ENCODE peak calls at places on chromosome 13, in six cellular contexts. P is HFFc6, Z is GM23338, D is K562, W is right atrium auricular region, J is mesothelial cell of epicardium. F is an unnamed sample.

GRCh38 chr13:114142640-114143490 is 10.4 kb upstream of the RASA3 start:
- DNase-seq in Z (no peak), P (no peak), J (no peak), D (peak; percentile 30), W (no peak), F (no peak)

GRCh38 chr13:30382836-30383525 is 39.3 kb upstream of the UBE2L5 start:
- DNase-seq in W (no peak), Z (no peak), P (no peak), J (no peak), D (no peak), F (no peak)

GRCh38 chr13:41916173-41916954 is 44.5 kb downstream of the VWA8 start:
- DNase-seq in D (no peak), Z (no peak), W (no peak), P (peak; percentile 84), J (no peak), F (no peak)

GRCh38 chr13:50236898-50237318 is 221.7 kb downstream of the KCNRG start:
- DNase-seq in W (no peak), J (no peak), Z (no peak), P (no peak), D (no peak), F (no peak)

GRCh38 chr13:43787998-43788397 is 1.2 kb upstream of the ENOX1 start:
- DNase-seq in P (peak; percentile 54), Z (peak; percentile 63), J (no peak), W (no peak), D (no peak), F (no peak)

GRCh38 chr13:100138859-100139491 is 50.1 kb downstream of the PCCA start:
- DNase-seq in Z (no peak), D (no peak), P (no peak), W (no peak), J (no peak), F (no peak)

GRCh38 chr13:49536144-49536873 is 40.6 kb downstream of the PHF11 start:
- DNase-seq in Z (no peak), J (no peak), D (no peak), P (no peak), W (no peak), F (no peak)

GRCh38 chr13:87893982-87894527 is 222.9 kb downstream of the SLITRK5 start:
- DNase-seq in W (no peak), J (no peak), D (no peak), Z (no peak), P (no peak), F (no peak)

GRCh38 chr13:113538689-113539058 is 45.9 kb upstream of the TFDP1 start:
- DNase-seq in J (no peak), Z (no peak), P (no peak), D (no peak), W (no peak), F (no peak)

GRCh38 chr13:99367106-99367616 is 60.0 kb upstream of the GPR183 start:
- DNase-seq in J (no peak), Z (no peak), D (no peak), W (peak; percentile 47), P (no peak), F (no peak)

GRCh38 chr13:24097667-24098066 is 62.9 kb upstream of the SPATA13 start:
- DNase-seq in W (no peak), P (no peak), D (no peak), Z (no peak), J (no peak), F (no peak)

GRCh38 chr13:110454956-110455355 is 106.6 kb downstream of the RAB20 start:
- DNase-seq in W (no peak), Z (no peak), P (no peak), D (no peak), J (no peak), F (no peak)

GRCh38 chr13:110455444-110455843 is 106.1 kb downstream of the RAB20 start:
- DNase-seq in P (no peak), D (no peak), Z (no peak), J (no peak), W (no peak), F (no peak)

GRCh38 chr13:110456550-110456949 is 105.0 kb downstream of the RAB20 start:
- DNase-seq in P (no peak), J (no peak), D (no peak), W (no peak), Z (no peak), F (no peak)

GRCh38 chr13:110457361-110457760 is 104.2 kb downstream of the RAB20 start:
- DNase-seq in P (no peak), J (no peak), Z (no peak), W (no peak), D (no peak), F (no peak)

DNA sequence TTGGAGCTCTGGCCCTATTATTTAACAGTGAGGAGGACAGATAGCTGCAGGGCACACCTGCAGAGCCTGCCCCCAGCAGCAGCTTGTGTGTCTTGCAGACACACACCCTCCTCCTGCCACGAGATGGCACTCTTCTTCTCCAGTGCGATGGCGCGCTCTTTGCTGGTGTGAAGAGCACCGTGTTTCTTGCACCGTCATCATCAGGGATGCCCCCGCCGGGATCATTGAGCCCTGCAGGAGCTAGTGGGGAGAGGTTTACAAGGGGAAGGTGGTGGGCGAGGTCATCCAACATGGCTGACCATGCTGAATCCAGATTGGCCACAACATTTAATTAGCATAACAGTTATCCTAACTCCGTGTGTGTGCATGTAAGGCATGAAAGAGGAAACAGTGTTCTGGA is 105.6 kb downstream of the RAB20 start:
- DNase-seq in W (peak; percentile 85), J (peak; percentile 68), Z (peak; percentile 91), P (peak; percentile 56), D (peak; percentile 86), F (peak; percentile 70)
- TF ChIP-seq CTCF in W (no peak), J (no peak), Z (peak; percentile 90), P (peak; percentile 79), D (peak; percentile 96), F (peak; percentile 83)

DNA sequence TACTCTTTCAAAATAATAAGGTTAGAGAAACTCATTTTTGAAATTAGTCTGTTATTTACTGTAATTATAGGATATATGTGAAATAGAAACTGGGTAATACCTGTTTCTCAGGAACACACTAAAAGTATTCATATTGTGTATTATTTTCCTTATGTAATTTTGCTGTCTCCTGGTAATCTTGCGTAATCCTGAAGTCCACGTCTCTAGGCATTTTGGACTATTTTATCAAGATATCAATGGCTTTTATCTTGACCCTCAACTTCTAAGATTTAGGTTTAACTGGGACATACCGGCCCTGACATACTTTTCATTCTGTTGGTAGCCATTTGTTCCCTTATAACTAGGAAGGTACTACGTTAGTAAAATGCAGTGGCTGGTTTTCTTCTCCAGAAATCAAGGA is 80.3 kb downstream of the PAN3 start:
- DNase-seq in W (no peak), J (no peak), P (no peak), Z (no peak), D (no peak), F (no peak)
- TF ChIP-seq CTCF in W (no peak), J (no peak), P (no peak), Z (no peak), D (no peak), F (no peak)

GRCh38 chr13:71672527-71672926 is 194.5 kb downstream of the DACH1 start:
- DNase-seq in Z (peak; percentile 46), D (no peak), W (no peak), P (no peak), J (no peak), F (no peak)
- TF ChIP-seq CTCF in Z (peak; percentile 47), D (no peak), W (no peak), P (no peak), J (no peak), F (no peak)

GRCh38 chr13:61684976-61685682 is 269.5 kb upstream of the PCDH20 start:
- DNase-seq in D (no peak), Z (no peak), J (no peak), P (no peak), W (no peak), F (no peak)

DNA sequence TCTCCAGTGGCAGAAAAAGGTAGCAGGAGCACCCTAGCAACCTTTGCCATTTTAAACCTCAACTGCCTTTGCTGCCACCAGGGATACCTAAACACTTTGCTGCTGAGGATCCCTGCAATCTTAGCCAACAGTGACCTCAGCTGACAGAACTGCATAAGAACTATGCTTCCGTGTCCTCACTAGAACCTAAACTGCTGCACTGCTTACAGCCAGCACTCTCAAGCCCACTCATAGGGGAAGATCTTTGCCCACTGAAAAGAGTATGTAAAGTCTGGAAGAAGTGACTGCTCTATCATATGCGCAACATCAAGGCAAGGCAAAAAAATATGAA is 270.0 kb upstream of the PCDH20 start:
- DNase-seq in J (no peak), W (no peak), P (no peak), D (no peak), Z (peak; percentile 66), F (no peak)
- TF ChIP-seq CTCF in J (no peak), W (no peak), P (no peak), D (no peak), Z (peak; percentile 55), F (peak; percentile 36)

DNA sequence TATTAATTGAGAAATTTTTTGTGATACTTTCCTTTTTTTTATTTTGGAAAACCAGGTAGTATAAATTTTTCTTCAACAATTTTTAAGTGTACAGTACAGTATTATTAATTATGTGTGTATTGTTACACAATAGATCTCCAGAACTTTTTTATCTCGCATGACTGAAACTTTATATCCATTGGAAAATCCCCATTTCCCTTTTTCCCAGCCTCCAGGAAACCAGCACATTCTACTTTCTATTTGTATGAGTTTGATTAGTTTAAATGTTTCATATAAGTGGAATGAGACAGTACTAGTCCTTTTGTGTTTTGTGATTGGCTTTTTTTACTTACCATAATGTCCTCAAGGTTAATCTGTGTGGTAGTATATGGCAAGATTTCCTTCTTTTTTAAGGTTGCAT is 399.5 kb upstream of the ARGLU1 start:
- DNase-seq in D (no peak), J (no peak), P (no peak), Z (no peak), W (no peak), F (no peak)
- TF ChIP-seq CTCF in D (no peak), J (no peak), P (no peak), Z (no peak), W (no peak), F (no peak)

DNA sequence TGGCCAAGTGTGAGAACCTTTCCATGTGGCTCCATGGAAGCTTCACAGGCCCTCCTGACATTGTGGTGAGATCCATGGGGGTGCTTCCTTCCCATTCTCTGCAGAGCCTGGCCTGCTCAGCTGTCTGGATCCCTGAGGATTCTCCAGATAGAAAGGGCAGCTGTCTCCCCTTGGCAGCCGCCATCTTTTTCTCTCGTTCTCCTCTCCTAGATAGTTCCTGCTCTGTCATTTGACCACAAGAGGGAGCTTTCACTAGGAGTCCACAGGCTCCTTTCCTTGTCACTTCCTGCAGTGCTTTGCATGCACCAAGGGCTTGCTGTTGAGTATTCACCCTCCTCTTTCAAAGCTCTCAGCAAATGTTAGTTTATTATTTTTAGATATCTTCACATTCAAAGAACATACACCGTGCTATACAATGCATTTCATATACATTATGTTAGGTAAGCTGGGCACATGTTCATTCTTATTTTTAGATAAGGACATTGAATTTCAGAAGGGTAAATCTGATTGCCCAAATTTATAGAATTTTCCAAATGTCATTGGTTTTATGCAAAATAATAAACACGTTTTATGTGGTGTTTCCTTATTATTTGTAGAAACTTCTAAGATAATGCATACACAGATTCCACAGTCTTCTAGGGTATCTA is 133.2 kb downstream of the FRY start:
- DNase-seq in Z (peak; percentile 95), P (peak; percentile 56), D (peak; percentile 60), W (no peak), J (no peak), F (no peak)
- TF ChIP-seq CTCF in Z (peak; percentile 87), P (peak; percentile 82), D (peak; percentile 68), W (no peak), J (peak; percentile 36), F (peak; percentile 72)

F was measured in D721Med.